ENCODE peak calls at places on chromosomes 13 and 19, in eight cellular contexts. S, O, V, X, P, Q, W and G are unnamed samples.

GRCh38 chr19:21699197-21699596 is 68.2 kb downstream of the ZNF100 start:
- DNase-seq in O (no peak), Q (peak; percentile 97), X (no peak), V (no peak), S (no peak), W (no peak), P (no peak), G (no peak)

GRCh38 chr13:94254737-94255136 is 224.7 kb downstream of the DCT start:
- DNase-seq in V (no peak), S (peak; percentile 48), W (no peak), X (no peak), Q (no peak), O (no peak), P (no peak), G (no peak)

GRCh38 chr19:2765376-2765775 is 17.7 kb downstream of the SGTA start:
- DNase-seq in O (no peak), S (no peak), V (no peak), P (no peak), Q (no peak), X (no peak), W (no peak), G (no peak)

GRCh38 chr13:74450976-74451375 is 316.8 kb upstream of the KLF12 start:
- DNase-seq in O (no peak), V (no peak), W (no peak), Q (no peak), P (no peak), X (no peak), S (no peak), G (no peak)

GRCh38 chr13:37225414-37226047 is 120.1 kb upstream of the CSNK1A1L start:
- DNase-seq in V (no peak), W (no peak), P (no peak), S (peak; percentile 62), X (no peak), Q (no peak), O (no peak), G (no peak)

GRCh38 chr13:98977568-98978270 is at the start of gene DOCK9:
- DNase-seq in X (peak; percentile 77), O (peak; percentile 67), V (no peak), S (peak; percentile 65), W (peak; percentile 62), P (no peak), Q (peak; percentile 60), G (peak; percentile 81)

GRCh38 chr13:30142502-30143211 is 164.7 kb downstream of the KATNAL1 start:
- DNase-seq in Q (peak; percentile 28), W (no peak), P (peak; percentile 97), V (no peak), O (no peak), X (no peak), S (peak; percentile 99), G (peak; percentile 71)

GRCh38 chr13:54206601-54207000 is 1178.0 kb downstream of the OLFM4 start:
- DNase-seq in P (no peak), O (no peak), V (no peak), Q (no peak), X (no peak), S (no peak), W (no peak), G (no peak)

GRCh38 chr19:370641-371330 is 26.2 kb upstream of the MIER2 start:
- DNase-seq in V (no peak), X (no peak), Q (no peak), P (no peak), O (no peak), S (no peak), W (no peak), G (peak; percentile 38)

GRCh38 chr13:46113596-46113995 is 8.8 kb upstream of the CPB2 start:
- DNase-seq in S (no peak), W (no peak), P (no peak), V (no peak), X (no peak), Q (no peak), O (no peak), G (no peak)

GRCh38 chr19:38815059-38816001 is 2.6 kb upstream of the LGALS4 start:
- DNase-seq in P (no peak), X (no peak), V (no peak), S (no peak), O (no peak), W (no peak), Q (peak; percentile 44), G (peak; percentile 65)

GRCh38 chr13:39602614-39603366 is at the start of gene LHFPL6:
- DNase-seq in V (peak; percentile 7), Q (peak; percentile 88), O (peak; percentile 90), W (peak; percentile 86), S (peak; percentile 77), P (peak; percentile 41), X (peak; percentile 92), G (peak; percentile 91)

GRCh38 chr19:3142292-3142670 is 6.4 kb downstream of the GNA15 start:
- DNase-seq in W (no peak), S (peak; percentile 87), V (no peak), X (no peak), P (peak; percentile 42), O (no peak), Q (no peak), G (no peak)

GRCh38 chr13:110298566-110299321 is 8.2 kb downstream of the COL4A1 start:
- DNase-seq in V (no peak), X (no peak), S (no peak), W (no peak), Q (peak; percentile 65), P (no peak), O (no peak), G (peak; percentile 76)

GRCh38 chr19:21202865-21203494 is 61.1 kb downstream of the ZNF431 start:
- DNase-seq in O (peak; percentile 65), X (no peak), S (peak; percentile 14), W (peak; percentile 64), V (peak; percentile 27), P (no peak), Q (peak; percentile 92), G (peak; percentile 75)

DNA sequence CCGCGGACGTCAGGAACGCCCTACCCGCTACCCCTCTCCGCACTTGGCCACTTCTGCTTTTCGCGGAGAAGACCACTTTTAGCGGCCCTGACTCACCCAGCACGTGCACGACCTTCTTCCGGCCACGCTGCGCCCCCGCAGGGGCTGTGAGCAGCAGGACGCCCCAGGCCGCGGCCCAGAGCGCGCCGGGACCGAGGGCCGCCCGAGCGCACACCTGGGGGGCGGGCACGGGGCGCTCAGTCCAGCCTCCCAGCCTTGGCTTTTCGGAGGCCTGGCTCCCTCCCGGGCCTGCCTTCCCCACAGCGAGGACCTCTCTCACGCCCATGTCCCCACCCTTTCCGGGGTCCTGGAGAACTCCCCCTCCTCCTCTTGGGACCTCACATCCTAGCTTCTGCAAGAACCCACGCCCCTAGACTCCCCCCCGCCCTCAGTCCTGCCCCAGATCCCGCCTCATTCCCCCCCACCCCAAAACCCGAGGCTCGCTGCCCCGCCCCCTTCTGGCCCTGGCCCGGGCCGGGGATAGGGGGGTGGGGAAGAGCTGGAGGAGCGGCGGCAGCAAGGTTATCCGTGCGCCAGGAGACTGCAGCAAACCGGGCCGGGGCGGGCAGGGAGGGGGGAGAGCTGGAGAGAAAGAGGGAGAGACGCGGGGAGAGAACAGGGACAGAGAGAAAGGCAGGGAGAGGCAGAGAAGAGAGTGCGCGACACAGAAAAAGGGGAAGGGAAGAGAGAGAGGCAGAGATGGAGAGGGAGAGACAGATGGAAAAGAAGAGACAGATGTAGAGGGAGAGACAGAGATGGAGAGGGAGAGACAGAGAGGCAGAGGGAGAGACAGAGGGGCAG is 11.5 kb downstream of the TM6SF2 start:
- DNase-seq in V (no peak), X (no peak), Q (peak; percentile 88), S (no peak), P (no peak), W (peak; percentile 57), O (peak; percentile 89), G (peak; percentile 90)
- H3K27ac ChIP-seq in V (no peak overlapping the region), X (no peak overlapping the region), Q (no peak overlapping the region), S (no peak overlapping the region), P (no peak overlapping the region), W (no peak overlapping the region), O (no peak overlapping the region), G (no peak overlapping the region)

GRCh38 chr19:52296400-52296772 is 583 bp upstream of the ZNF480 start:
- DNase-seq in P (no peak), O (no peak), V (no peak), S (no peak), Q (no peak), X (no peak), W (peak; percentile 2), G (no peak)
- H3K27ac ChIP-seq in P (peak overlapping the region; percentile 39), O (no peak overlapping the region), V (peak overlapping the region; percentile 88), S (peak overlapping the region; percentile 10), Q (no peak overlapping the region), X (peak overlapping the region; percentile 97), W (no peak overlapping the region), G (no peak overlapping the region)

GRCh38 chr19:7006305-7006704 is 14.9 kb downstream of the MBD3L2B start:
- DNase-seq in X (no peak), P (no peak), S (no peak), Q (no peak), V (no peak), W (no peak), O (no peak), G (no peak)
- H3K27ac ChIP-seq in X (no peak overlapping the region), P (no peak overlapping the region), S (no peak overlapping the region), Q (no peak overlapping the region), V (no peak overlapping the region), W (no peak overlapping the region), O (no peak overlapping the region), G (no peak overlapping the region)

GRCh38 chr19:40143612-40144011 is 47.6 kb upstream of the MAP3K10 start:
- DNase-seq in P (no peak), O (no peak), Q (peak; percentile 20), S (no peak), X (peak; percentile 28), W (no peak), V (peak; percentile 13), G (no peak)

GRCh38 chr19:40141546-40141945 is 49.7 kb upstream of the MAP3K10 start:
- DNase-seq in W (no peak), S (no peak), V (no peak), Q (no peak), O (no peak), P (no peak), X (no peak), G (no peak)

GRCh38 chr19:40147338-40147692 is 43.9 kb upstream of the MAP3K10 start:
- DNase-seq in Q (no peak), P (no peak), W (no peak), X (no peak), V (no peak), S (no peak), O (no peak), G (no peak)

GRCh38 chr19:40144947-40145748 is 46.1 kb upstream of the MAP3K10 start:
- DNase-seq in W (no peak), O (no peak), X (no peak), Q (peak; percentile 7), S (no peak), P (no peak), V (no peak), G (no peak)

DNA sequence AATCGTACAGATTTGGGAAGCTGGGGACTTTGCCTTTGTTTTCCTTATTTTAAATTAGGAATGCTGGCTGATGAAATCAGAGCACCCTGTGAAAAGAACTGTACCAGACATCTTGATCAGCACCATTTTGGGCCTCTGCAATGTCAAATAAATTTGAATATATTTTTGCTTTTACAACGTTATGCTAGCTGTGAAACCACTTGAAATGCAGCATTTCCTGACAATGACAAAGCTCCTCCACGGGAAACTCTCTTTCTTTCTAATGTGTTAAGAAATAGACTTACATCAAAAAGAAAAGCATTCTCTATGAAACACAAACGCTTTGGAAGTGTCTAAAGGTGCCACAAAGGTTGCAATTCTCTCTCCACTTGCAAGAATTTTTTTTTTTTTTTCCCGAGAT is 47.1 kb upstream of the MAP3K10 start:
- DNase-seq in X (no peak), P (no peak), O (no peak), W (no peak), V (peak; percentile 48), S (no peak), Q (no peak), G (no peak)
- H3K27ac ChIP-seq in X (peak overlapping the region; percentile 9), P (no peak overlapping the region), O (no peak overlapping the region), W (no peak overlapping the region), V (no peak overlapping the region), S (no peak overlapping the region), Q (no peak overlapping the region), G (no peak overlapping the region)